ENCODE peak calls at places on chromosomes 4 and X, in nine cellular contexts. M, Z, N, V, H, X, S, D and U are unnamed samples.

GRCh38 chr4:86291180-86291579 is 68.7 kb downstream of the MAPK10 start:
- DNase-seq in S (no peak), D (no peak), X (no peak), M (no peak), Z (no peak), N (no peak), H (no peak), V (no peak), U (no peak)

GRCh38 chr4:11632488-11632887 is 203.8 kb upstream of the HS3ST1 start:
- DNase-seq in M (no peak), D (no peak), X (no peak), S (no peak), V (no peak), H (no peak), N (no peak), Z (no peak), U (no peak)

GRCh38 chr4:10589308-10589707 is 95.3 kb downstream of the CLNK start:
- DNase-seq in D (no peak), V (no peak), M (no peak), H (peak), X (no peak), Z (no peak), S (no peak), N (no peak), U (no peak)

GRCh38 chr4:174479140-174479539 is 43.1 kb downstream of the HPGD start:
- DNase-seq in S (no peak), M (no peak), N (no peak), Z (no peak), V (no peak), X (no peak), D (no peak), H (no peak), U (no peak)

GRCh38 chr4:99165978-99166377 is 21.9 kb upstream of the ADH4 start:
- DNase-seq in N (no peak), V (no peak), Z (no peak), H (no peak), S (no peak), D (no peak), X (no peak), M (no peak), U (no peak)

GRCh38 chr4:101415962-101416361 is 68.6 kb upstream of the PPP3CA start:
- DNase-seq in Z (no peak), H (no peak), V (no peak), X (no peak), M (no peak), N (no peak), S (no peak), D (no peak), U (no peak)

GRCh38 chr4:122091397-122091796 is 60.7 kb upstream of the BLTP1 start:
- DNase-seq in N (no peak), D (no peak), M (no peak), V (no peak), H (no peak), X (no peak), S (no peak), Z (no peak), U (no peak)

GRCh38 chrX:39894626-39895025 is 203.1 kb downstream of the BCOR start:
- DNase-seq in H (no peak), N (no peak), X (no peak), D (no peak), S (no peak), Z (peak), V (no peak), M (no peak), U (no peak)

GRCh38 chrX:134369576-134369975 is 90.4 kb upstream of the HPRT1 start:
- DNase-seq in S (peak), Z (no peak), V (no peak), D (no peak), H (no peak), N (no peak), X (no peak), M (no peak), U (no peak)

GRCh38 chrX:94288325-94288724 is 614.3 kb downstream of the FAM133A start:
- DNase-seq in N (no peak), M (no peak), Z (no peak), V (no peak), D (no peak), X (no peak), S (no peak), H (no peak), U (no peak)

GRCh38 chr4:26826721-26827120 is 33.9 kb upstream of the STIM2 start:
- DNase-seq in M (no peak), H (peak), X (no peak), V (no peak), Z (peak), D (no peak), S (peak), N (no peak), U (no peak)

GRCh38 chr4:38385286-38386010 is 278.6 kb upstream of the KLF3 start:
- DNase-seq in X (no peak), Z (no peak), H (no peak), D (no peak), S (no peak), M (no peak), V (no peak), N (no peak), U (no peak)

GRCh38 chrX:31223817-31224216 is 152.0 kb upstream of the FTHL17 start:
- DNase-seq in X (no peak), M (no peak), S (peak), D (no peak), V (no peak), N (no peak), Z (no peak), H (no peak), U (no peak)

GRCh38 chrX:3962511-3963350 is 249.3 kb upstream of the PRKX start:
- DNase-seq in N (no peak), V (peak), H (peak), X (no peak), D (no peak), M (no peak), S (peak), Z (no peak), U (peak)

GRCh38 chr4:129282293-129282692 is 186.3 kb downstream of the C4orf33 start:
- DNase-seq in M (no peak), N (no peak), D (no peak), V (no peak), Z (no peak), H (no peak), X (no peak), S (no peak), U (no peak)

GRCh38 chrX:129641941-129642340 is 12.8 kb downstream of the APLN start:
- DNase-seq in H (no peak), M (no peak), S (no peak), D (no peak), V (no peak), Z (no peak), X (no peak), N (no peak), U (no peak)

GRCh38 chr4:141711211-141711610 is 74.8 kb downstream of the IL15 start:
- DNase-seq in Z (no peak), S (no peak), D (no peak), M (no peak), V (no peak), H (peak), N (no peak), X (no peak), U (no peak)

GRCh38 chrX:137194164-137194563 is 160.4 kb upstream of the GPR101 start:
- DNase-seq in M (no peak), N (peak), D (no peak), H (peak), Z (peak), S (peak), X (no peak), V (peak), U (peak)

GRCh38 chrX:20224814-20225487 is 41.8 kb downstream of the RPS6KA3 start:
- DNase-seq in N (no peak), S (peak), V (no peak), D (no peak), X (no peak), H (peak), M (no peak), Z (no peak), U (no peak)

GRCh38 chr4:22778547-22779163 is 85.9 kb downstream of the GBA3 start:
- DNase-seq in D (no peak), S (no peak), Z (no peak), H (no peak), M (no peak), V (no peak), X (no peak), N (no peak), U (no peak)

GRCh38 chr4:172998527-172999469 is 169.8 kb upstream of the GALNT7 start:
- DNase-seq in N (no peak), Z (no peak), V (no peak), M (no peak), S (no peak), H (no peak), X (no peak), D (no peak), U (no peak)

GRCh38 chrX:124035657-124036056 is 74.2 kb downstream of the STAG2 start:
- DNase-seq in M (no peak), S (no peak), Z (no peak), V (no peak), H (no peak), X (no peak), N (no peak), D (no peak), U (no peak)

GRCh38 chrX:124475358-124475757 is 129.0 kb downstream of the SH2D1A start:
- DNase-seq in H (no peak), N (no peak), Z (no peak), M (no peak), D (no peak), X (no peak), S (no peak), V (no peak), U (no peak)

GRCh38 chrX:31130457-31131215 is 58.8 kb upstream of the FTHL17 start:
- DNase-seq in N (no peak), V (no peak), Z (no peak), X (no peak), M (no peak), S (no peak), H (no peak), D (no peak), U (no peak)

GRCh38 chrX:26146024-26146423 is 7.9 kb downstream of the MAGEB18 start:
- DNase-seq in N (no peak), D (no peak), V (no peak), M (no peak), Z (no peak), H (no peak), X (no peak), S (no peak), U (no peak)